ENCODE peak calls at places on chromosomes 4 and X, in seven cellular contexts. V is GM23338, H is HCT116, S is A549, Y is SK-N-SH, O is HepG2, P is Panc1. T is an unnamed sample.

GRCh38 chrX:13059269-13059668 is 14.8 kb upstream of the FAM9C start:
- DNase-seq in V (no peak), H (no peak), S (no peak), Y (no peak), O (no peak), P (no peak), T (no peak)

GRCh38 chr4:71604785-71605184 is 179.1 kb downstream of the GC start:
- DNase-seq in V (no peak), H (no peak), S (no peak), Y (no peak), O (no peak), P (no peak), T (no peak)

GRCh38 chr4:56653461-56654237 is 27.4 kb downstream of the HOPX start:
- DNase-seq in V (peak), H (no peak), S (no peak), Y (no peak), O (no peak), P (no peak), T (peak)

GRCh38 chr4:11765849-11766453 is 337.3 kb upstream of the HS3ST1 start:
- DNase-seq in V (peak), H (peak), S (peak), Y (peak), O (peak), P (peak), T (peak)

GRCh38 chr4:155703486-155704227 is 37.0 kb downstream of the GUCY1A1 start:
- DNase-seq in V (no peak), H (no peak), S (no peak), Y (no peak), O (no peak), P (no peak), T (no peak)

GRCh38 chrX:154750301-154751120 is at the start of gene GAB3:
- DNase-seq in V (peak), H (no peak), S (no peak), Y (peak), O (no peak), P (no peak), T (no peak)

GRCh38 chr4:121817701-121818100 is 6.0 kb downstream of the CCNA2 start:
- DNase-seq in V (no peak), H (no peak), S (no peak), Y (no peak), O (no peak), P (no peak), T (no peak)

GRCh38 chrX:57905141-57905540 is 5.1 kb downstream of the ZXDA start:
- DNase-seq in V (no peak), H (no peak), S (no peak), Y (no peak), O (no peak), P (no peak), T (no peak)

GRCh38 chr4:78056265-78057129 is 626 bp upstream of the FRAS1 start:
- DNase-seq in V (peak), H (peak), S (peak), Y (peak), O (peak), P (no peak), T (no peak)

GRCh38 chr4:8072235-8072968 is 86.2 kb downstream of the ABLIM2 start:
- DNase-seq in V (no peak), H (no peak), S (no peak), Y (no peak), O (no peak), P (no peak), T (no peak)

GRCh38 chr4:113189546-113189945 is 140.1 kb downstream of the ANK2 start:
- DNase-seq in V (no peak), H (no peak), S (no peak), Y (no peak), O (no peak), P (no peak), T (no peak)

GRCh38 chrX:24498181-24498580 is 33.1 kb downstream of the PDK3 start:
- DNase-seq in V (peak), H (no peak), S (peak), Y (no peak), O (peak), P (no peak), T (no peak)

GRCh38 chr4:37383579-37384229 is 139.2 kb downstream of the NWD2 start:
- DNase-seq in V (peak), H (peak), S (peak), Y (peak), O (peak), P (peak), T (peak)
- TF ChIP-seq REST in V (no peak), H (no peak), S (no peak), Y (no peak), O (no peak), P (no peak), T (no peak)

GRCh38 chrX:149721778-149722177 is 9.9 kb downstream of the MAGEA11 start:
- DNase-seq in V (no peak), H (no peak), S (no peak), Y (no peak), O (no peak), P (no peak), T (no peak)
- TF ChIP-seq REST in V (no peak), H (no peak), S (no peak), Y (no peak), O (no peak), P (no peak), T (no peak)

GRCh38 chrX:139798701-139799100 is 90.7 kb upstream of the MCF2 start:
- DNase-seq in V (no peak), H (no peak), S (no peak), Y (no peak), O (no peak), P (no peak), T (no peak)

DNA sequence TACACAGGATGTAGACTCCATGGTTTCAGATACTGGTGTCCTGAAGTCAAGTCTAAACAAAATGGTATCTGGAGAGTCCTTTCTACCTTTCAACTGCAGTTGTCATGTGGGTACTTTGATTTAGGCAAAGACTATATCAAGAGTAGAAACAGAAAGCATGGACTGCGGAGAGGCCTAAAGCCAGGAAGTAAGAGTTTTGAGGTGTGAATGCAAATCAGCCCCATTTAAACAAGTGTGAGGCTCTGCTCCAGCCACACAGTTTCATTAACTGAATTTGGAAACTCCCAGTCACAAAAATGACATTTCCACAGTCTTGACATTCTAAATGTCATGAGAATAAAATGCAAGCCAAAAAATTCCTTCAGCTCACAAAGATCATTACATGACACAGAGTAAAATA is 87.2 kb upstream of the MCF2 start:
- DNase-seq in V (no peak), H (no peak), S (no peak), Y (no peak), O (no peak), P (no peak), T (no peak)
- TF ChIP-seq REST in V (no peak), H (no peak), S (no peak), Y (no peak), O (no peak), P (no peak), T (no peak)

GRCh38 chr4:47061435-47061834 is 30.1 kb downstream of the GABRB1 start:
- DNase-seq in V (no peak), H (no peak), S (no peak), Y (no peak), O (no peak), P (no peak), T (no peak)
- TF ChIP-seq REST in V (no peak), H (no peak), S (no peak), Y (no peak), O (no peak), P (no peak), T (no peak)

GRCh38 chrX:34371740-34372139 is 239.6 kb upstream of the FAM47A start:
- DNase-seq in V (no peak), H (no peak), S (no peak), Y (no peak), O (no peak), P (no peak), T (no peak)
- TF ChIP-seq REST in V (no peak), H (no peak), S (no peak), Y (no peak), O (no peak), P (no peak), T (no peak)

GRCh38 chr4:18816228-18816891 is 794.8 kb upstream of the LCORL start:
- DNase-seq in V (no peak), H (no peak), S (no peak), Y (no peak), O (no peak), P (no peak), T (no peak)
- TF ChIP-seq REST in V (no peak), H (no peak), S (no peak), Y (no peak), O (no peak), P (no peak), T (no peak)

GRCh38 chr4:168876106-168876505 is 133.9 kb downstream of the CBR4 start:
- DNase-seq in V (no peak), H (no peak), S (no peak), Y (no peak), O (no peak), P (no peak), T (no peak)

GRCh38 chr4:168880087-168880675 is 129.9 kb downstream of the CBR4 start:
- DNase-seq in V (no peak), H (no peak), S (no peak), Y (no peak), O (no peak), P (no peak), T (no peak)

GRCh38 chr4:168879178-168879577 is 130.9 kb downstream of the CBR4 start:
- DNase-seq in V (no peak), H (no peak), S (no peak), Y (no peak), O (no peak), P (no peak), T (no peak)

GRCh38 chr4:168877407-168877778 is 132.7 kb downstream of the CBR4 start:
- DNase-seq in V (peak), H (no peak), S (no peak), Y (no peak), O (no peak), P (no peak), T (no peak)

GRCh38 chr4:168877779-168878491 is 132.1 kb downstream of the CBR4 start:
- DNase-seq in V (peak), H (no peak), S (no peak), Y (peak), O (no peak), P (no peak), T (no peak)
- TF ChIP-seq REST in V (no peak), H (no peak), S (no peak), Y (no peak), O (no peak), P (no peak), T (no peak)

DNA sequence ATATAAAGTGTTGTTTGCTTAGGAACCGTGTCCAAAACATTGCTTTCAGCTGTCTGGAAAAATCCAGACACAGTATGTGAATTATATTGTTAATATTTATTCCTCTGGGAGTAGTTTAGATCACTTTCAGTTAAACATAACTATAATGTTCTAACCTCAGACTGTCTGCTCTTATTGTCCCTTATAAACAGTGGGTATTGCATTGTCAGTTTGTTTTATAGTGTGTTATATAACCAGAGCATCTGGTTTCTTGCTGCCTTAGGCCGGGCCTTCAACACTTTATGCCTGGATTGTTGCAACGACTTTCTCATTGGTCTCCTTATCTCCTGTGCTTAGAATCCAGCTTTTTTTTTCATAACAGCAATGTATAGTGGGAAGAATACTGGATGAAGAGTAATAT is 26.4 kb downstream of the ATG4A start:
- DNase-seq in V (no peak), H (no peak), S (no peak), Y (no peak), O (no peak), P (no peak), T (no peak)
- TF ChIP-seq REST in V (no peak), H (no peak), S (no peak), Y (no peak), O (no peak), P (no peak), T (no peak)

T was measured in HL-60.